ENCODE peak calls at places on chromosome 2, in seven cellular contexts. W is aorta; C is D721Med; D is hippocampal formation; M is stimulated activated CD8-positive, alpha-beta memory T cell treated with anti-CD3 and anti-CD28 coated beads, Interleukin-12 subunit alpha, Interleukin-12 subunit beta, amount 100 ng/mL, for 4 hours; J is NCI-H1092; L is cardiac muscle cell. O is an unnamed sample.

GRCh38 chr2:156334496-156335478 is 2.3 kb upstream of the NR4A2 start:
- DNase-seq in M (peak), W (peak), J (peak), D (peak), C (no peak), L (peak), O (peak)

GRCh38 chr2:217593732-217594131 is 409.1 kb downstream of the TNS1 start:
- DNase-seq in L (no peak), M (no peak), J (no peak), C (no peak), W (no peak), D (no peak), O (no peak)

GRCh38 chr2:188295067-188295685 is 3.5 kb downstream of the GULP1 start:
- DNase-seq in W (no peak), M (no peak), L (no peak), D (no peak), J (no peak), C (no peak), O (no peak)

GRCh38 chr2:17635007-17635406 is 94.5 kb downstream of the VSNL1 start:
- DNase-seq in D (no peak), M (no peak), W (no peak), L (no peak), J (no peak), C (no peak), O (no peak)

GRCh38 chr2:102788880-102789250 is 27.0 kb downstream of the TMEM182 start:
- DNase-seq in M (no peak), W (no peak), D (no peak), L (no peak), J (no peak), C (no peak), O (no peak)

GRCh38 chr2:169119117-169119770 is 49.9 kb downstream of the DHRS9 start:
- DNase-seq in W (no peak), D (no peak), C (no peak), J (no peak), M (no peak), L (peak), O (peak)

GRCh38 chr2:128623776-128624424 is 305.2 kb upstream of the HS6ST1 start:
- DNase-seq in W (peak), J (no peak), L (peak), M (no peak), C (no peak), D (no peak), O (peak)

GRCh38 chr2:157143901-157144300 is 113.6 kb upstream of the GALNT5 start:
- DNase-seq in L (no peak), M (no peak), J (no peak), W (no peak), C (no peak), D (no peak), O (no peak)

GRCh38 chr2:222196159-222196558 is 102.6 kb downstream of the PAX3 start:
- DNase-seq in C (no peak), W (no peak), D (no peak), J (no peak), M (no peak), L (no peak), O (peak)

GRCh38 chr2:25123682-25124081 is 44.7 kb downstream of the POMC start:
- DNase-seq in W (no peak), C (no peak), J (no peak), L (no peak), D (no peak), M (no peak), O (no peak)

GRCh38 chr2:227821043-227821942 is 7.7 kb downstream of the CCL20 start:
- DNase-seq in M (no peak), L (no peak), C (no peak), J (no peak), W (no peak), D (no peak), O (peak)

GRCh38 chr2:127121776-127122176 is 14.8 kb upstream of the BIN1 start:
- DNase-seq in L (no peak), M (no peak), C (no peak), J (no peak), D (no peak), W (peak), O (no peak)

GRCh38 chr2:82007051-82007664 is 1702.6 kb upstream of the LRRTM1 start:
- DNase-seq in C (no peak), M (no peak), J (no peak), L (no peak), W (no peak), D (no peak), O (no peak)

GRCh38 chr2:68643874-68644485 is 601 bp downstream of the PROKR1 start:
- DNase-seq in M (no peak), L (no peak), C (no peak), D (no peak), W (no peak), J (no peak), O (no peak)

GRCh38 chr2:216808805-216809425 is 50.9 kb downstream of the TNP1 start:
- DNase-seq in J (no peak), C (no peak), D (no peak), W (no peak), L (no peak), M (no peak), O (no peak)

GRCh38 chr2:121285077-121285449 is at the start of gene TFCP2L1:
- DNase-seq in M (no peak), L (peak), D (no peak), C (no peak), J (peak), W (no peak), O (no peak)

GRCh38 chr2:223759569-223760430 is 77.6 kb downstream of the AP1S3 start:
- DNase-seq in D (no peak), M (no peak), J (no peak), C (no peak), W (no peak), L (peak), O (peak)

GRCh38 chr2:96631804-96632435 is 6.2 kb downstream of the KANSL3 start:
- DNase-seq in L (no peak), W (no peak), J (no peak), D (no peak), M (no peak), C (no peak), O (peak)

GRCh38 chr2:230758566-230759480 is 46.2 kb downstream of the CAB39 start:
- DNase-seq in M (no peak), J (no peak), D (no peak), L (peak), C (no peak), W (no peak), O (peak)

GRCh38 chr2:190637903-190638618 is 10.8 kb upstream of the NAB1 start:
- DNase-seq in W (no peak), C (no peak), M (no peak), D (peak), J (no peak), L (peak), O (no peak)

GRCh38 chr2:108316194-108316880 is 27.6 kb downstream of the SULT1C2 start:
- DNase-seq in M (no peak), W (no peak), C (no peak), D (no peak), L (no peak), J (no peak), O (no peak)

O was measured in HT1080.